ENCODE peak calls at places on chromosomes 2 and 18, in five cellular contexts. Q, X, M, H and S are unnamed samples.

GRCh38 chr2:47629501-47630460 is 153.2 kb upstream of the MSH6 start:
- DNase-seq in Q (no peak), X (no peak), M (no peak), H (no peak), S (no peak)

GRCh38 chr2:119109823-119110222 is 48.7 kb downstream of the C1QL2 start:
- DNase-seq in Q (no peak), X (no peak), M (no peak), H (no peak), S (peak; percentile 51)

GRCh38 chr2:7866104-7866503 is 815.8 kb upstream of the ID2 start:
- DNase-seq in Q (no peak), X (no peak), M (no peak), H (no peak), S (no peak)

GRCh38 chr18:10049721-10050120 is 135.9 kb downstream of the VAPA start:
- DNase-seq in Q (peak; percentile 61), X (no peak), M (no peak), H (no peak), S (no peak)

GRCh38 chr2:176490061-176490861 is 221.0 kb downstream of the MTX2 start:
- DNase-seq in Q (no peak), X (peak; percentile 36), M (peak; percentile 79), H (peak; percentile 21), S (peak; percentile 82)

GRCh38 chr2:190837991-190838390 is 42.6 kb upstream of the GLS start:
- DNase-seq in Q (no peak), X (no peak), M (no peak), H (peak; percentile 37), S (no peak)

GRCh38 chr2:202632682-202633081 is 2.1 kb upstream of the FAM117B start:
- DNase-seq in Q (peak; percentile 58), X (no peak), M (no peak), H (no peak), S (no peak)

GRCh38 chr2:172864182-172864581 is 128.5 kb downstream of the RAPGEF4 start:
- DNase-seq in Q (peak; percentile 51), X (peak; percentile 56), M (peak; percentile 88), H (peak; percentile 42), S (peak; percentile 72)

GRCh38 chr2:224883172-224883516 is 159.1 kb downstream of the DOCK10 start:
- DNase-seq in Q (no peak), X (no peak), M (no peak), H (no peak), S (no peak)

GRCh38 chr2:224885295-224885694 is 157.0 kb downstream of the DOCK10 start:
- DNase-seq in Q (peak; percentile 31), X (no peak), M (no peak), H (no peak), S (no peak)

GRCh38 chr2:224882291-224883171 is 159.7 kb downstream of the DOCK10 start:
- DNase-seq in Q (peak; percentile 95), X (no peak), M (no peak), H (peak; percentile 29), S (no peak)

GRCh38 chr2:224883700-224884099 is 158.6 kb downstream of the DOCK10 start:
- DNase-seq in Q (no peak), X (no peak), M (no peak), H (no peak), S (no peak)

GRCh38 chr2:224884188-224884587 is 158.1 kb downstream of the DOCK10 start:
- DNase-seq in Q (peak; percentile 35), X (no peak), M (no peak), H (peak; percentile 46), S (no peak)
- H3K36me3 ChIP-seq in Q (no peaks in the 10 kb centered on the region), X (no peaks in the 10 kb centered on the region), M (no peaks in the 10 kb centered on the region), H (peaks cover 37% of the 10 kb centered on the region), S (no peaks in the 10 kb centered on the region)

GRCh38 chr2:241802806-241803318 is 6.1 kb upstream of the NEU4 start:
- DNase-seq in Q (no peak), X (no peak), M (no peak), H (no peak), S (no peak)
- H2BK15ac ChIP-seq in Q (no peak overlapping the region), X (peak overlapping the region; percentile 98), M (peak overlapping the region; percentile 61), H (no peak overlapping the region), S (no peak overlapping the region)

GRCh38 chr2:97724946-97725688 is 11.7 kb downstream of the ZAP70 start:
- DNase-seq in Q (no peak), X (no peak), M (no peak), H (no peak), S (no peak)
- H3K36me3 ChIP-seq in Q (no peaks in the 10 kb centered on the region), X (no peaks in the 10 kb centered on the region), M (no peaks in the 10 kb centered on the region), H (no peaks in the 10 kb centered on the region), S (no peaks in the 10 kb centered on the region)

GRCh38 chr18:6781179-6781714 is 51.7 kb downstream of the ARHGAP28 start:
- DNase-seq in Q (no peak), X (no peak), M (no peak), H (peak; percentile 43), S (peak; percentile 67)

GRCh38 chr18:6781846-6782245 is 52.3 kb downstream of the ARHGAP28 start:
- DNase-seq in Q (peak; percentile 65), X (no peak), M (no peak), H (peak; percentile 35), S (no peak)

GRCh38 chr18:6782861-6783260 is 53.3 kb downstream of the ARHGAP28 start:
- DNase-seq in Q (no peak), X (no peak), M (no peak), H (no peak), S (peak; percentile 45)

GRCh38 chr18:6785001-6785400 is 55.5 kb downstream of the ARHGAP28 start:
- DNase-seq in Q (peak; percentile 33), X (no peak), M (no peak), H (no peak), S (peak; percentile 53)

GRCh38 chr18:6785411-6785810 is 55.9 kb downstream of the ARHGAP28 start:
- DNase-seq in Q (no peak), X (no peak), M (no peak), H (no peak), S (peak; percentile 70)
- H2BK15ac ChIP-seq in Q (peak overlapping the region; percentile 36), X (no peak overlapping the region), M (no peak overlapping the region), H (no peak overlapping the region), S (no peak overlapping the region)

GRCh38 chr18:35134190-35134730 is 93.0 kb downstream of the MAPRE2 start:
- DNase-seq in Q (no peak), X (no peak), M (no peak), H (no peak), S (no peak)
- H3K36me3 ChIP-seq in Q (peaks cover under 1% of the 10 kb centered on the region), X (peaks cover 56% of the 10 kb centered on the region), M (no peaks in the 10 kb centered on the region), H (peaks cover 39% of the 10 kb centered on the region), S (no peaks in the 10 kb centered on the region)

DNA sequence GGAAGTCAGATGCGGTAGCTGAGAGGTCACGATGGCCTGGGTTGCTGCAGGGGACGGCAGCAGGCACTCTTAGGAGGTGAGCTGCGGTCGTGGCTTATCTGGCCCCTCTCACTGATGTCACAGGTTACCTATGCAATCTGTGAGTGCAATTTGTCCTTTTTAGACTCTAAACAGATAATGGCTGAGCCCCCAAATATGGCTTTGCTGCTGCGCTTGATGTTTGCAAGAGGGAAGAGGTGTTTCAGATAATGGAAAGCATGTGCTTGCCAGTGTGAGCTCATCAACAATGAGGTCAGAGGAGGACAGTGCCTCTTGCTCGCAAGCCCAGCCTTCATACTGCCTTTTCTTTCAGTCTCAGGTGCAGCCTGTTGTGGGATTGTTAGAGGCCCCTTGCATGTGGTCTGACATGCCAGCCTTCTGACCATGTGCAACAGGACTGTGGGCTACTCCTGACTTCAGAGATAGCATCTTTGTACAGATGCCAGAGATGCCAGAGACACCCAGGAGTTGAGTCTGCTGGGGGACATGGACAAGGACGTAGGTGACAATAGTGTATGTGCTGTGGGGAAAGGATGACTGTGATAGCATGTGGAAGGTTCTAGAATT is 151.3 kb downstream of the TANC1 start:
- DNase-seq in Q (peak; percentile 56), X (no peak), M (peak; percentile 28), H (peak; percentile 31), S (peak; percentile 31)
- H2BK15ac ChIP-seq in Q (peak overlapping the region; percentile 72), X (peak overlapping the region; percentile 43), M (no peak overlapping the region), H (peak overlapping the region; percentile 2), S (no peak overlapping the region)

DNA sequence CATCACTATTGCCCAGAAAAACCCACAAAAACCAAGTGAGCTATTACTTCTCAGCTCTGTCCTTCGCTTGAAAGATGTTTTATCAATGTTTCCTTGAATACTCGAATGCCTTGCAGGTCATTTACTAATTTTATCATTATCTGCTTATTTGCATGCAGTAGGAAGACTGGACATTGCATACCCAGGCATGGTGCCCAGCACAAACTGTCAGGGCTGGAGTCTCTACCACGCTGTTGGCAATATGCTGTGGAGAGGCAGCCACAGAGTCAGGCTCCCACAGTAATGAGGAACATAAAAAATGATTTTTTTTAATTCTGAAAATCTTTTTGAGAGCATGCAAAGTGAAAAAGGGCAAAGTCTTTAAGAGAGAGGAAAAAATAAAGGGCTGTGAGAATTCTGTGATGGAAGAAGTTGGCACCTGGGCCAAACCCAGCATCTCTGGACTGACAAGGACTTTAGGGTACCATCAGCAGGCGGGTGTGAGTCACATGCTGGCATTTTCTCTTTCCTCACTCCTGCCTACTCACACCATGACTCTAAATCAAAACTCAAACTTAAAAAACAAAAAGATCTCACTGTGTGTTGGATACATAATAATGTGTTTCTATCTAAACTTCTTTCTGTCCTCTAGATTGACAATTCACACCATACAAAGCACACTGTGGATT is 709.8 kb upstream of the FANCL start:
- DNase-seq in Q (no peak), X (no peak), M (no peak), H (no peak), S (no peak)
- H3K36me3 ChIP-seq in Q (no peaks in the 10 kb centered on the region), X (no peaks in the 10 kb centered on the region), M (no peaks in the 10 kb centered on the region), H (no peaks in the 10 kb centered on the region), S (no peaks in the 10 kb centered on the region)